ENCODE peak calls at places on chromosomes 2 and 18, in ten cellular contexts. A is bronchial epithelial cell, I is breast epithelium, O is BE2C, Z is A549, T is HCT116, D is B cell, R is fibroblast of lung, H is MCF 10A, U is foreskin fibroblast. M is an unnamed sample.

GRCh38 chr18:8800876-8801262 is 95.5 kb downstream of the MTCL1 start:
- DNase-seq in R (no peak), I (no peak), T (no peak), Z (no peak), D (no peak), A (no peak), U (peak; percentile 13), H (no peak), O (no peak), M (no peak)

GRCh38 chr2:70473101-70473722 is 80.4 kb downstream of the TGFA start:
- DNase-seq in R (no peak), H (no peak), A (no peak), D (no peak), I (no peak), U (no peak), T (no peak), Z (no peak), O (no peak), M (no peak)

GRCh38 chr2:20030224-20030623 is 17.8 kb upstream of the MATN3 start:
- DNase-seq in H (no peak), T (no peak), O (no peak), I (no peak), U (no peak), D (no peak), A (no peak), Z (no peak), R (no peak), M (no peak)

GRCh38 chr2:240435457-240435954 is at the start of gene GPC1:
- DNase-seq in H (peak; percentile 83), T (peak; percentile 45), Z (peak; percentile 73), O (peak; percentile 80), I (no peak), A (peak; percentile 39), U (peak; percentile 94), D (peak; percentile 55), R (peak; percentile 75), M (peak; percentile 91)

GRCh38 chr2:60984717-60985116 is 32.8 kb upstream of the PEX13 start:
- DNase-seq in I (no peak), T (no peak), H (no peak), R (no peak), D (no peak), U (no peak), Z (no peak), A (no peak), O (no peak), M (no peak)

GRCh38 chr18:48885266-48885950 is 65.4 kb downstream of the SMAD7 start:
- DNase-seq in O (no peak), D (no peak), Z (no peak), I (no peak), T (no peak), A (no peak), H (no peak), U (no peak), R (no peak), M (no peak)

GRCh38 chr2:218993345-218994315 is at the start of gene CRYBA2:
- DNase-seq in Z (no peak), T (no peak), U (peak; percentile 34), I (no peak), H (peak; percentile 24), O (no peak), A (peak; percentile 16), R (peak; percentile 20), D (no peak), M (peak; percentile 31)

GRCh38 chr18:23137093-23137640 is 1.9 kb downstream of the CABLES1 start:
- DNase-seq in O (no peak), I (no peak), A (no peak), D (no peak), T (no peak), R (peak; percentile 48), U (no peak), H (no peak), Z (no peak), M (peak; percentile 53)

GRCh38 chr2:26186371-26186770 is 13.5 kb downstream of the GAREM2 start:
- DNase-seq in I (no peak), O (no peak), R (no peak), A (no peak), U (no peak), Z (no peak), D (no peak), H (no peak), T (no peak), M (no peak)

GRCh38 chr2:26184086-26184485 is 11.2 kb downstream of the GAREM2 start:
- DNase-seq in Z (no peak), D (no peak), H (no peak), A (no peak), R (no peak), U (no peak), I (no peak), O (no peak), T (no peak), M (no peak)

GRCh38 chr2:26185954-26186353 is 13.1 kb downstream of the GAREM2 start:
- DNase-seq in I (no peak), O (no peak), D (no peak), A (no peak), R (no peak), T (no peak), Z (no peak), U (no peak), H (no peak), M (no peak)

GRCh38 chr2:26185304-26185928 is 12.5 kb downstream of the GAREM2 start:
- DNase-seq in R (no peak), H (no peak), U (no peak), A (no peak), Z (no peak), O (no peak), I (no peak), D (no peak), T (no peak), M (no peak)

DNA sequence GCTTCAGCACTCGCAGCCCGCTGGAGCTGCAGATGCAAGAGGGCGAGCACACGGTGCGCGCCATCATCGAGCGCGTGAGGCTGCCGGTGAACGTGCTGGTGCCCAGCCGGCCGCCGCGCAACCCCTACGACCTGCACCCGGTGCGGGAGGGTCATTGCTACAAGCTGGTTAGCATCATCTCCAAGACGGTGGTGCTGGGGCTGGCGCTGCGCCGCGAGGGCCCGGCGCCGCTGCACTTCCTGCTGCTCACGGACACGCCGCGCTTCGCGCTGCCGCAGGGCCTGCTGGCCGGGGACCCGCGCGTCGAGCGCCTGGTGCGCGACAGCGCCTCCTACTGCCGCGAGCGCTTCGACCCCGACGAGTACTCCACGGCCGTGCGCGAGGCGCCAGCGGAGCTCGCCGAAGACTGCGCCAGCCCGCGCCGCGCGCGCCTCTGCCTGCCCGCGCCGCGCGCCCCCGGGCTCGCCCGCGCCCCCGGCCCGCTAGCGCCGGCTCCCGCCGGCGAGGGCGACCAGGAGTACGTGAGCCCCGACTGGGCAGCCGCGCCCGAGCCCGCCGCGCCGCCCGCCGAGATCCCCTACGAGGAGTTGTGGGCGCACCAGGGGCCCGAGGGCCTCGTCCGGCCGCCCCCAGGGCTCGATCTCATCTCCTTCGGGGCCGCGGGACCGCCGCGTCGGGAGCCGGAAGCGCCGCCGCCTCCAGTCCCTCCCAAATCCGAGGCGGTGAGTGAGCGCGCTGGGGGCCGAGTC is 11.8 kb downstream of the GAREM2 start:
- DNase-seq in H (no peak), A (peak; percentile 34), R (no peak), I (no peak), T (peak; percentile 15), O (no peak), D (peak; percentile 81), Z (peak; percentile 94), U (peak; percentile 90), M (peak; percentile 96)
- TF ChIP-seq CTCF in H (peak; percentile 13), A (peak; percentile 70), R (peak; percentile 48), I (no peak), T (no peak), O (no peak), D (peak; percentile 68), Z (peak; percentile 95), U (no peak), M (peak; percentile 66)

GRCh38 chr2:45929674-45930395 is 278.4 kb downstream of the PRKCE start:
- DNase-seq in T (no peak), O (no peak), D (no peak), R (no peak), Z (no peak), U (no peak), A (no peak), H (no peak), I (no peak), M (no peak)

GRCh38 chr2:45925636-45926350 is 274.3 kb downstream of the PRKCE start:
- DNase-seq in T (no peak), A (no peak), H (no peak), U (no peak), O (peak; percentile 51), Z (no peak), I (no peak), R (no peak), D (no peak), M (no peak)

GRCh38 chr2:45932278-45932975 is 281.0 kb downstream of the PRKCE start:
- DNase-seq in I (no peak), A (peak; percentile 73), U (peak; percentile 69), Z (no peak), T (no peak), R (peak; percentile 89), O (no peak), H (peak; percentile 55), D (no peak), M (no peak)

GRCh38 chr2:45928946-45929345 is 277.5 kb downstream of the PRKCE start:
- DNase-seq in R (no peak), O (no peak), T (no peak), D (no peak), I (no peak), Z (no peak), H (no peak), U (no peak), A (no peak), M (no peak)

GRCh38 chr2:45930396-45930792 is 278.9 kb downstream of the PRKCE start:
- DNase-seq in T (no peak), H (no peak), O (peak; percentile 70), I (no peak), R (peak; percentile 87), D (no peak), Z (no peak), A (no peak), U (peak; percentile 72), M (no peak)
- TF ChIP-seq CTCF in T (no peak), H (no peak), O (peak; percentile 15), I (no peak), R (no peak), D (no peak), Z (no peak), A (no peak), U (no peak), M (no peak)

GRCh38 chr2:106120432-106120831 is 73.7 kb downstream of the UXS1 start:
- DNase-seq in I (no peak), H (no peak), U (no peak), T (no peak), O (no peak), R (no peak), Z (no peak), A (no peak), D (no peak), M (no peak)
- TF ChIP-seq CTCF in I (no peak), H (no peak), U (no peak), T (no peak), O (no peak), R (no peak), Z (no peak), A (no peak), D (no peak), M (no peak)

DNA sequence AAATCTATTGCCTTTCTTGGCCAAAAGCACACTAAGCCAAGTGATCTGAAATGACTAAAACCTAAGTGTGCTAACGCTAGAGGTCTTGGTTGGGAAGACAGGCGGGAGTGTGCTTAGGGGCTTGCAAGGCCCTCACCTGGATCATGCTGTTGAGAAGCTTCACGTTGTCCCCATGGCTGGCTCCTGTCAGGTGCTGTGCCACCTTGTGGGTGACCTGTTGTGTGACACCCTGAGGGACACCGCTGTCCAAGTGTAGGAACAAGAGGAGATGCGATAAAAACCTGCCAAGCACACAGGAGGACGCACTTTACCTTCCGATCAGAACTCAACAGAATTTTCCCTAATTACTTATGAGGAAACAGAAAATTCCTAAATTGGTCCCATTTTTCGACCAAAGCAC is 50.8 kb downstream of the EPG5 start:
- DNase-seq in H (no peak), I (no peak), R (no peak), U (no peak), D (no peak), O (no peak), A (no peak), T (no peak), Z (no peak), M (no peak)
- TF ChIP-seq CTCF in H (no peak), I (no peak), R (peak; percentile 16), U (no peak), D (no peak), O (no peak), A (peak; percentile 3), T (peak; percentile 22), Z (no peak), M (no peak)